ENCODE peak calls at places on chromosome 22, in seven cellular contexts. J, E, M, W, Z, G and X are unnamed samples.

GRCh38 chr22:40547729-40548143 is 88.8 kb downstream of the MRTFA start:
- DNase-seq in Z (no peak), M (no peak), G (no peak), E (no peak), J (no peak), W (no peak), X (no peak)

GRCh38 chr22:28771195-28771791 is 1.2 kb upstream of the CCDC117 start:
- DNase-seq in W (no peak), M (no peak), Z (no peak), G (no peak), J (no peak), E (no peak), X (no peak)

GRCh38 chr22:48488149-48488551 is 1339.5 kb downstream of the BRD1 start:
- DNase-seq in W (no peak), G (no peak), J (no peak), E (peak), M (no peak), Z (no peak), X (no peak)

GRCh38 chr22:20998411-20999336 is 3.2 kb downstream of the THAP7 start:
- DNase-seq in E (no peak), G (no peak), J (no peak), Z (no peak), W (no peak), M (no peak), X (no peak)

GRCh38 chr22:42365942-42366660 is 66.1 kb downstream of the NFAM1 start:
- DNase-seq in Z (no peak), J (no peak), W (no peak), E (no peak), M (no peak), G (no peak), X (no peak)

GRCh38 chr22:40819741-40820140 is 595 bp upstream of the SLC25A17 start:
- DNase-seq in W (no peak), G (no peak), M (no peak), E (no peak), Z (no peak), J (no peak), X (peak)

GRCh38 chr22:47575291-47575690 is 812.8 kb downstream of the TBC1D22A start:
- DNase-seq in E (peak), W (no peak), J (no peak), Z (peak), M (no peak), G (no peak), X (no peak)

GRCh38 chr22:18110944-18111758 is 542 bp downstream of the TUBA8 start:
- DNase-seq in G (no peak), W (no peak), Z (no peak), J (no peak), M (no peak), E (no peak), X (no peak)

GRCh38 chr22:20904008-20904979 is 12.9 kb upstream of the CRKL start:
- DNase-seq in M (peak), E (no peak), G (no peak), Z (no peak), W (peak), J (peak), X (no peak)

GRCh38 chr22:22721681-22722309 is 77.4 kb downstream of the GGTLC2 start:
- DNase-seq in G (no peak), Z (no peak), E (no peak), M (peak), W (no peak), J (no peak), X (peak)

GRCh38 chr22:46416537-46417267 is 81.2 kb downstream of the TRMU start:
- DNase-seq in J (no peak), Z (no peak), M (no peak), E (no peak), W (no peak), G (no peak), X (no peak)

GRCh38 chr22:44143117-44143495 is 37.6 kb upstream of the PARVG start:
- DNase-seq in J (no peak), M (peak), E (no peak), G (no peak), W (no peak), Z (peak), X (no peak)

GRCh38 chr22:27434898-27435297 is 366.7 kb downstream of the MN1 start:
- DNase-seq in W (no peak), Z (no peak), J (no peak), M (no peak), E (no peak), G (no peak), X (no peak)

GRCh38 chr22:30424471-30425326 is 869 bp upstream of the MTFP1 start:
- DNase-seq in E (no peak), Z (peak), G (no peak), M (no peak), J (no peak), W (no peak), X (peak)

GRCh38 chr22:23574371-23574811 is 5.7 kb downstream of the IGLL1 start:
- DNase-seq in W (no peak), G (peak), Z (no peak), E (no peak), M (no peak), J (peak), X (no peak)

GRCh38 chr22:17085277-17086091 is 684 bp downstream of the IL17RA start:
- DNase-seq in Z (peak), W (no peak), G (peak), E (no peak), J (peak), M (peak), X (peak)

GRCh38 chr22:17695986-17696385 is 57.4 kb downstream of the BCL2L13 start:
- DNase-seq in G (no peak), E (no peak), M (no peak), W (no peak), J (no peak), Z (no peak), X (no peak)

GRCh38 chr22:48957987-48958321 is 869.7 kb downstream of the BRD1 start:
- DNase-seq in E (peak), Z (no peak), M (no peak), G (no peak), W (no peak), J (no peak), X (no peak)

GRCh38 chr22:32776397-32776796 is 25.1 kb upstream of the TIMP3 start:
- DNase-seq in E (no peak), Z (no peak), M (no peak), W (no peak), J (no peak), G (no peak), X (no peak)

GRCh38 chr22:30036656-30037055 is 43.6 kb upstream of the HORMAD2 start:
- DNase-seq in M (no peak), G (no peak), W (no peak), E (no peak), Z (no peak), J (no peak), X (no peak)

GRCh38 chr22:17339095-17339693 is 30.1 kb upstream of the CECR2 start:
- DNase-seq in E (no peak), Z (no peak), G (no peak), M (no peak), W (no peak), J (no peak), X (no peak)

GRCh38 chr22:47298017-47298820 is 535.8 kb downstream of the TBC1D22A start:
- DNase-seq in Z (no peak), J (peak), G (no peak), E (peak), W (no peak), M (no peak), X (no peak)

GRCh38 chr22:47125603-47126002 is 363.2 kb downstream of the TBC1D22A start:
- DNase-seq in Z (no peak), G (no peak), W (no peak), E (no peak), M (no peak), J (no peak), X (no peak)

GRCh38 chr22:47595122-47595521 is 832.7 kb downstream of the TBC1D22A start:
- DNase-seq in G (no peak), J (peak), M (no peak), W (no peak), Z (no peak), E (peak), X (no peak)

GRCh38 chr22:29936186-29936585 is 53.2 kb downstream of the MTMR3 start:
- DNase-seq in G (no peak), W (no peak), M (peak), Z (no peak), E (no peak), J (no peak), X (no peak)

GRCh38 chr22:21972293-21972779 is 10.3 kb downstream of the TOP3B start:
- DNase-seq in M (no peak), G (no peak), Z (peak), J (no peak), E (no peak), W (no peak), X (peak)

GRCh38 chr22:33747576-33748180 is 172.6 kb downstream of the LARGE1 start:
- DNase-seq in M (peak), J (no peak), W (no peak), G (peak), Z (peak), E (no peak), X (no peak)

GRCh38 chr22:43796567-43796966 is 15.5 kb downstream of the EFCAB6 start:
- DNase-seq in J (no peak), E (no peak), M (no peak), G (no peak), Z (no peak), W (no peak), X (no peak)

GRCh38 chr22:21666786-21667185 is 974 bp downstream of the PPIL2 start:
- DNase-seq in G (no peak), E (no peak), M (no peak), J (no peak), W (no peak), Z (no peak), X (no peak)

GRCh38 chr22:19505735-19506126 is 18.5 kb downstream of the CLDN5 start:
- DNase-seq in Z (no peak), G (no peak), M (no peak), W (no peak), E (no peak), J (no peak), X (no peak)

GRCh38 chr22:19501897-19502447 is 22.2 kb downstream of the CLDN5 start:
- DNase-seq in J (no peak), G (no peak), W (no peak), Z (no peak), E (no peak), M (no peak), X (no peak)

GRCh38 chr22:19503367-19503766 is 20.8 kb downstream of the CLDN5 start:
- DNase-seq in M (no peak), G (no peak), J (no peak), Z (no peak), E (no peak), W (no peak), X (no peak)

GRCh38 chr22:19504900-19505734 is 19.1 kb downstream of the CLDN5 start:
- DNase-seq in G (no peak), W (no peak), Z (no peak), E (no peak), M (no peak), J (no peak), X (no peak)

DNA sequence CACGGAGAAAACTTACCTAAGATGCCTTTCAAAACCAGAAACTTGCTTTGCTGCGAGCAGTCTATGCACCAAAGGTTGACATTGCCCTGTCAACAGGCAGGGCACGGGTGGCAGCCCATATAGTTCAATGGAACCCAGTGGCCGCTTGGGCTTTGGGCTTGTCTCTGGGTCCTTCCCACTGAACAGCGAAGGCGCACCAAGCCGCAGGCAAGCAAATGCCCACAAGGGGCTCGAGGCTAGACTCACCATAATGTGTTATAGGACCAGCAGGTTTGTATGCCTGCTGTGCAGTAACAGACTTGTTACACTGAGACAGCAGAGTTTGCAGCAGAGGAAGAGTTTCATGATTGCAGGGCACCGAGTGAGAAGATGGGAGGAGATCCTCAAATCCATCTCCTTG is 20.3 kb downstream of the CLDN5 start:
- DNase-seq in W (no peak), Z (no peak), M (no peak), E (peak), G (no peak), J (no peak), X (no peak)
- TF ChIP-seq CTCF in W (no peak), Z (no peak), M (no peak), E (no peak), G (no peak), J (no peak), X (no peak)

DNA sequence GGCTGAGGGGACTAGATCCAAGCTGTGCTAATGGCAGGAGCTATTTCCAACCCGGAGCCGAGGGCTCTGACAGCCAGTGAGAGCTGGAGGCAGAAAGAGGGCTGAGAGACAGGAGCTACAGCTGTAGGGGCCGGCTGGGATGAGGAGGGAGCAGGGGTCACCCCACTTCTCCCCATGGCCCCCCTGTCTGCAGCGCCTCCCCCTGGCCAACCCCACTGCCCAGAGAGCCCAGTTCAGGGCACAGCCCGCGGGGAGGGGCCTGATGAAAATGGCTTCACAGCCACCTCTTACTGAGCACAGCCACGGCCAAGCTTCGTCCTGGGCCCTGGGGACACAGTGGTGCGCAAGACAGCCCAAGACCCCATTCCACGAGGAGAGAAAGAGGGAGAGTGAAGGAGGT is 27.9 kb downstream of the RPL3 start:
- DNase-seq in G (no peak), E (no peak), Z (no peak), W (no peak), M (no peak), J (no peak), X (no peak)
- TF ChIP-seq CTCF in G (no peak), E (no peak), Z (no peak), W (no peak), M (no peak), J (no peak), X (no peak)

GRCh38 chr22:36775966-36776669 is at the start of gene IFT27:
- DNase-seq in E (peak), M (peak), Z (peak), W (peak), G (peak), J (peak), X (peak)
- TF ChIP-seq CTCF in E (no peak), M (no peak), Z (no peak), W (no peak), G (no peak), J (peak), X (no peak)

GRCh38 chr22:37229805-37230672 is 14.0 kb downstream of the RAC2 start:
- DNase-seq in G (peak), Z (peak), J (peak), M (peak), W (peak), E (no peak), X (peak)
- TF ChIP-seq CTCF in G (no peak), Z (no peak), J (no peak), M (no peak), W (no peak), E (no peak), X (no peak)

GRCh38 chr22:35930933-35931332 is 97.7 kb downstream of the RBFOX2 start:
- DNase-seq in E (no peak), G (no peak), W (no peak), M (peak), J (no peak), Z (no peak), X (no peak)
- TF ChIP-seq CTCF in E (peak), G (peak), W (peak), M (peak), J (peak), Z (peak), X (no peak)